ENCODE peak calls at places on chromosomes 5 and 9, in eight cellular contexts. One of them, this sample, is unnamed.

GRCh38 chr9:8799231-8800014 is 999.8 kb upstream of the DMAC1 start:
- DNase-seq in endodermal cell: no peak
- DNase-seq in esophagus squamous epithelium: no peak
- DNase-seq in fibroblast of the aortic adventitia: no peak
- DNase-seq in ovary: no peak
- DNase-seq in heart right ventricle: no peak
- DNase-seq in cardiac muscle cell: peak
- DNase-seq in GM13977: no peak
- DNase-seq in this sample: no peak

GRCh38 chr5:55407984-55408383 is 100.2 kb downstream of the MTREX start:
- DNase-seq in fibroblast of the aortic adventitia: no peak
- DNase-seq in esophagus squamous epithelium: no peak
- DNase-seq in GM13977: no peak
- DNase-seq in cardiac muscle cell: no peak
- DNase-seq in endodermal cell: no peak
- DNase-seq in ovary: no peak
- DNase-seq in heart right ventricle: no peak
- DNase-seq in this sample: no peak

GRCh38 chr9:134350416-134350994 is 24.2 kb downstream of the RXRA start:
- DNase-seq in esophagus squamous epithelium: no peak
- DNase-seq in cardiac muscle cell: no peak
- DNase-seq in endodermal cell: no peak
- DNase-seq in heart right ventricle: no peak
- DNase-seq in fibroblast of the aortic adventitia: no peak
- DNase-seq in GM13977: no peak
- DNase-seq in ovary: no peak
- DNase-seq in this sample: no peak

GRCh38 chr9:119368681-119369581 is at the start of gene BRINP1:
- DNase-seq in cardiac muscle cell: peak
- DNase-seq in ovary: no peak
- DNase-seq in heart right ventricle: peak
- DNase-seq in fibroblast of the aortic adventitia: peak
- DNase-seq in endodermal cell: peak
- DNase-seq in GM13977: no peak
- DNase-seq in esophagus squamous epithelium: no peak
- DNase-seq in this sample: no peak

GRCh38 chr9:125529107-125529506 is 177.9 kb downstream of the MAPKAP1 start:
- DNase-seq in cardiac muscle cell: no peak
- DNase-seq in esophagus squamous epithelium: no peak
- DNase-seq in fibroblast of the aortic adventitia: no peak
- DNase-seq in heart right ventricle: no peak
- DNase-seq in endodermal cell: no peak
- DNase-seq in GM13977: no peak
- DNase-seq in ovary: no peak
- DNase-seq in this sample: no peak

GRCh38 chr5:143108498-143109128 is 294.9 kb downstream of the NR3C1 start:
- DNase-seq in fibroblast of the aortic adventitia: no peak
- DNase-seq in endodermal cell: no peak
- DNase-seq in esophagus squamous epithelium: no peak
- DNase-seq in ovary: no peak
- DNase-seq in GM13977: no peak
- DNase-seq in heart right ventricle: peak
- DNase-seq in cardiac muscle cell: no peak
- DNase-seq in this sample: no peak

GRCh38 chr9:90022474-90022873 is 417.7 kb downstream of the GADD45G start:
- DNase-seq in fibroblast of the aortic adventitia: no peak
- DNase-seq in ovary: no peak
- DNase-seq in GM13977: no peak
- DNase-seq in endodermal cell: peak
- DNase-seq in esophagus squamous epithelium: no peak
- DNase-seq in cardiac muscle cell: no peak
- DNase-seq in heart right ventricle: no peak
- DNase-seq in this sample: no peak

GRCh38 chr9:93397664-93398381 is 53.7 kb upstream of the FAM120A start:
- DNase-seq in ovary: no peak
- DNase-seq in endodermal cell: no peak
- DNase-seq in fibroblast of the aortic adventitia: peak
- DNase-seq in heart right ventricle: no peak
- DNase-seq in GM13977: no peak
- DNase-seq in cardiac muscle cell: no peak
- DNase-seq in esophagus squamous epithelium: no peak
- DNase-seq in this sample: no peak

GRCh38 chr5:107812570-107813141 is 141.9 kb upstream of the EFNA5 start:
- DNase-seq in esophagus squamous epithelium: no peak
- DNase-seq in heart right ventricle: peak
- DNase-seq in ovary: no peak
- DNase-seq in fibroblast of the aortic adventitia: peak
- DNase-seq in GM13977: peak
- DNase-seq in cardiac muscle cell: peak
- DNase-seq in endodermal cell: no peak
- DNase-seq in this sample: peak

GRCh38 chr9:83177747-83178146 is 114.8 kb upstream of the RASEF start:
- DNase-seq in cardiac muscle cell: no peak
- DNase-seq in GM13977: no peak
- DNase-seq in endodermal cell: no peak
- DNase-seq in esophagus squamous epithelium: no peak
- DNase-seq in ovary: no peak
- DNase-seq in fibroblast of the aortic adventitia: no peak
- DNase-seq in heart right ventricle: no peak
- DNase-seq in this sample: no peak

GRCh38 chr5:166004006-166004405 is 2287.4 kb upstream of the WWC1 start:
- DNase-seq in cardiac muscle cell: no peak
- DNase-seq in GM13977: no peak
- DNase-seq in esophagus squamous epithelium: no peak
- DNase-seq in heart right ventricle: no peak
- DNase-seq in ovary: no peak
- DNase-seq in endodermal cell: no peak
- DNase-seq in fibroblast of the aortic adventitia: no peak
- DNase-seq in this sample: no peak

GRCh38 chr5:150540615-150541396 is 32.9 kb downstream of the NDST1 start:
- DNase-seq in ovary: peak
- DNase-seq in heart right ventricle: no peak
- DNase-seq in esophagus squamous epithelium: no peak
- DNase-seq in endodermal cell: no peak
- DNase-seq in GM13977: no peak
- DNase-seq in cardiac muscle cell: no peak
- DNase-seq in fibroblast of the aortic adventitia: peak
- DNase-seq in this sample: no peak

GRCh38 chr9:108850293-108850897 is 5.4 kb downstream of the ACTL7B start:
- DNase-seq in ovary: no peak
- DNase-seq in GM13977: no peak
- DNase-seq in heart right ventricle: no peak
- DNase-seq in endodermal cell: no peak
- DNase-seq in esophagus squamous epithelium: no peak
- DNase-seq in cardiac muscle cell: no peak
- DNase-seq in fibroblast of the aortic adventitia: peak
- DNase-seq in this sample: no peak

GRCh38 chr5:87825583-87825982 is 412.9 kb upstream of the CCNH start:
- DNase-seq in esophagus squamous epithelium: no peak
- DNase-seq in endodermal cell: no peak
- DNase-seq in heart right ventricle: no peak
- DNase-seq in ovary: no peak
- DNase-seq in GM13977: no peak
- DNase-seq in cardiac muscle cell: no peak
- DNase-seq in fibroblast of the aortic adventitia: no peak
- DNase-seq in this sample: no peak

GRCh38 chr9:127869310-127870152 is 7.9 kb downstream of the AK1 start:
- DNase-seq in endodermal cell: peak
- DNase-seq in heart right ventricle: peak
- DNase-seq in GM13977: peak
- DNase-seq in fibroblast of the aortic adventitia: peak
- DNase-seq in cardiac muscle cell: peak
- DNase-seq in ovary: peak
- DNase-seq in esophagus squamous epithelium: no peak
- DNase-seq in this sample: no peak

DNA sequence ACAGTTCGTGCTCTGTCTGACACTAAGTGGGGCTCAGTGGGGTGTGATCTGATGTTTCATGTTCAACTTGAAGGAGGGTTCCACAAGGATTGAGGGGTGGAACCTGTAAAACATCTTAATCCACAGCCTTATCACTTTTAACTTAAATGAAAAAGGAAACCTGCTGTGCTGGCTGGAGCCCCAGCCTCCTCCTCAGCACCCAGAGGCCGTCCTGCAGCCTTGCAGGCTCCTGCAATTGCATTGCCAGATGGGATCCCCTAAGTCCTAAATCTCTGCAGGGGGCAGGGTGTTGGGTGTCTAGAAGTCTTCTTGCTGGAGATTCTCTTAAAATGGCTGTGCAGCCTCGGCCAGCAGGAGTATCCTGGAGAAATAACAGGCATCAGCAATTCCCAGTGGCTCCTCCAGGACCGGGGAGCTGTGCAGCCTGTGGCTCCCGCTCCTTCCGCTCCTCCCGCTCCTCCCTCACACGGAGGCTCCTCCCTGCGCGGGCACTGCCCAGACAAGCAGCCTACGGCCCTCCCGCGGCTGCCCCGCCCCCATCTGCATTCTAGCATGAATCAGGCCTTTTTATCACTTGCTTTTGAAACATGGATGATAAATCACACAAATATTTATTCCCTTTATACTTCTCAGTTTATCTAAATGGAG is 131.0 kb downstream of the ADAMTS16 start:
- DNase-seq in cardiac muscle cell: peak
- DNase-seq in endodermal cell: peak
- DNase-seq in heart right ventricle: peak
- DNase-seq in fibroblast of the aortic adventitia: peak
- DNase-seq in GM13977: no peak
- DNase-seq in ovary: peak
- DNase-seq in esophagus squamous epithelium: no peak
- DNase-seq in this sample: no peak
- TF ChIP-seq CTCF in cardiac muscle cell: no peak
- TF ChIP-seq CTCF in endodermal cell: peak
- TF ChIP-seq CTCF in heart right ventricle: no peak
- TF ChIP-seq CTCF in fibroblast of the aortic adventitia: peak
- TF ChIP-seq CTCF in GM13977: no peak
- TF ChIP-seq CTCF in ovary: no peak
- TF ChIP-seq CTCF in esophagus squamous epithelium: no peak
- TF ChIP-seq CTCF in this sample: no peak

GRCh38 chr5:180555168-180555921 is 36.0 kb downstream of the SCGB3A1 start:
- DNase-seq in fibroblast of the aortic adventitia: peak
- DNase-seq in ovary: no peak
- DNase-seq in esophagus squamous epithelium: no peak
- DNase-seq in cardiac muscle cell: no peak
- DNase-seq in endodermal cell: no peak
- DNase-seq in GM13977: no peak
- DNase-seq in heart right ventricle: no peak
- DNase-seq in this sample: no peak
- TF ChIP-seq CTCF in fibroblast of the aortic adventitia: no peak
- TF ChIP-seq CTCF in ovary: no peak
- TF ChIP-seq CTCF in esophagus squamous epithelium: no peak
- TF ChIP-seq CTCF in cardiac muscle cell: no peak
- TF ChIP-seq CTCF in endodermal cell: no peak
- TF ChIP-seq CTCF in GM13977: no peak
- TF ChIP-seq CTCF in heart right ventricle: no peak
- TF ChIP-seq CTCF in this sample: no peak

GRCh38 chr5:157915638-157916037 is 56.7 kb upstream of the CLINT1 start:
- DNase-seq in cardiac muscle cell: peak
- DNase-seq in heart right ventricle: peak
- DNase-seq in fibroblast of the aortic adventitia: peak
- DNase-seq in esophagus squamous epithelium: no peak
- DNase-seq in ovary: peak
- DNase-seq in GM13977: no peak
- DNase-seq in endodermal cell: no peak
- DNase-seq in this sample: no peak

GRCh38 chr5:157920828-157921170 is 61.9 kb upstream of the CLINT1 start:
- DNase-seq in esophagus squamous epithelium: no peak
- DNase-seq in endodermal cell: no peak
- DNase-seq in GM13977: no peak
- DNase-seq in heart right ventricle: no peak
- DNase-seq in ovary: no peak
- DNase-seq in cardiac muscle cell: no peak
- DNase-seq in fibroblast of the aortic adventitia: no peak
- DNase-seq in this sample: no peak

GRCh38 chr5:157918811-157919742 is 60.1 kb upstream of the CLINT1 start:
- DNase-seq in heart right ventricle: no peak
- DNase-seq in endodermal cell: no peak
- DNase-seq in esophagus squamous epithelium: no peak
- DNase-seq in fibroblast of the aortic adventitia: peak
- DNase-seq in ovary: no peak
- DNase-seq in cardiac muscle cell: no peak
- DNase-seq in GM13977: no peak
- DNase-seq in this sample: no peak

GRCh38 chr5:157914389-157914788 is 55.4 kb upstream of the CLINT1 start:
- DNase-seq in fibroblast of the aortic adventitia: no peak
- DNase-seq in esophagus squamous epithelium: no peak
- DNase-seq in endodermal cell: no peak
- DNase-seq in cardiac muscle cell: no peak
- DNase-seq in ovary: no peak
- DNase-seq in GM13977: no peak
- DNase-seq in heart right ventricle: no peak
- DNase-seq in this sample: no peak

GRCh38 chr5:157917909-157918809 is 59.2 kb upstream of the CLINT1 start:
- DNase-seq in ovary: peak
- DNase-seq in endodermal cell: peak
- DNase-seq in GM13977: peak
- DNase-seq in cardiac muscle cell: peak
- DNase-seq in fibroblast of the aortic adventitia: peak
- DNase-seq in esophagus squamous epithelium: no peak
- DNase-seq in heart right ventricle: peak
- DNase-seq in this sample: peak
- TF ChIP-seq CTCF in ovary: peak
- TF ChIP-seq CTCF in endodermal cell: peak
- TF ChIP-seq CTCF in GM13977: peak
- TF ChIP-seq CTCF in cardiac muscle cell: peak
- TF ChIP-seq CTCF in fibroblast of the aortic adventitia: peak
- TF ChIP-seq CTCF in esophagus squamous epithelium: peak
- TF ChIP-seq CTCF in heart right ventricle: peak
- TF ChIP-seq CTCF in this sample: peak

GRCh38 chr5:30398427-30398826 is 795.1 kb upstream of the CDH6 start:
- DNase-seq in heart right ventricle: no peak
- DNase-seq in esophagus squamous epithelium: no peak
- DNase-seq in endodermal cell: no peak
- DNase-seq in ovary: no peak
- DNase-seq in GM13977: no peak
- DNase-seq in cardiac muscle cell: no peak
- DNase-seq in fibroblast of the aortic adventitia: no peak
- DNase-seq in this sample: no peak

GRCh38 chr5:30405821-30406220 is 787.7 kb upstream of the CDH6 start:
- DNase-seq in esophagus squamous epithelium: no peak
- DNase-seq in heart right ventricle: no peak
- DNase-seq in ovary: no peak
- DNase-seq in GM13977: no peak
- DNase-seq in cardiac muscle cell: no peak
- DNase-seq in fibroblast of the aortic adventitia: peak
- DNase-seq in endodermal cell: no peak
- DNase-seq in this sample: no peak

DNA sequence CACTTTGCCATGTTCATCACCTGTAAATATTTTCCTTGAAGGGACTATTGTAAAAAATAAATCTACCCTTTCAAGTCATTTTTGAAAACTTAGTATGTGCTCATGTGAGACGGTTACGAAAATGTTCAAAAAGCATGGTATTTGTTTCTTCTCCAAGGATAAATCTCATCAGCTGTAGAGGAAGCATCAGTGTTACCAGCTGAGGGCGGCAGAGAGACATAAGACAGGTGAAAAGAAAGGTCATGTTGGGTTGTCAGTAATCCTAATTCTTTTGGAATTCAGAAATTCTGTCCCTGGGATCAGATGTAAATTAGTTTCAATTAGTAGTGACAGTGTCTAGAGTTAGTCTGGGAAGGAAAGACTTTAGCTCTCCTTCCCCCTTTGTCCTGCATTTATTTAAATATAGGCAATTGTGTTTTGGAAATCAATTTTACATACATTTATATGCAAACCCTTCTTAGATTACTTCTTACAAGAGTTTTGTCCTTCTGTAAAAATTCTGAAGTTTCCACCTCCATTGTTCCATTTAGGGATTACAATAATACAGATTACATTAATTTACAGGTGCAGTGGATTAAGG is 791.9 kb upstream of the CDH6 start:
- DNase-seq in heart right ventricle: no peak
- DNase-seq in GM13977: no peak
- DNase-seq in ovary: no peak
- DNase-seq in endodermal cell: peak
- DNase-seq in esophagus squamous epithelium: no peak
- DNase-seq in fibroblast of the aortic adventitia: peak
- DNase-seq in cardiac muscle cell: peak
- DNase-seq in this sample: no peak
- TF ChIP-seq CTCF in heart right ventricle: peak
- TF ChIP-seq CTCF in GM13977: peak
- TF ChIP-seq CTCF in ovary: no peak
- TF ChIP-seq CTCF in endodermal cell: peak
- TF ChIP-seq CTCF in esophagus squamous epithelium: no peak
- TF ChIP-seq CTCF in fibroblast of the aortic adventitia: peak
- TF ChIP-seq CTCF in cardiac muscle cell: peak
- TF ChIP-seq CTCF in this sample: no peak

This sample was measured in GM12864.